ENCODE peak calls at places on chromosome 17, in four cellular contexts. D is fibroblast of pulmonary artery, Z is ELR, U is hepatic stellate cell. S is an unnamed sample.

GRCh38 chr17:37828313-37829124 is 83.7 kb upstream of the HNF1B start:
- DNase-seq in D (peak), Z (peak), U (no peak), S (peak)

GRCh38 chr17:4986403-4986802 is 1.1 kb downstream of the CAMTA2 start:
- DNase-seq in Z (peak), D (no peak), U (no peak), S (peak)

GRCh38 chr17:6981426-6981825 is 14.4 kb upstream of the ALOX12 start:
- DNase-seq in D (no peak), U (no peak), Z (no peak), S (no peak)

GRCh38 chr17:55038291-55038690 is 69.7 kb downstream of the STXBP4 start:
- DNase-seq in Z (peak), D (no peak), U (no peak), S (no peak)

GRCh38 chr17:38750312-38751121 is 2.0 kb upstream of the PSMB3 start:
- DNase-seq in D (no peak), U (no peak), Z (peak), S (no peak)

GRCh38 chr17:58089111-58089510 is 5.9 kb downstream of the DYNLL2 start:
- DNase-seq in D (no peak), Z (no peak), U (no peak), S (no peak)

GRCh38 chr17:20975566-20975965 is 67.2 kb downstream of the USP22 start:
- DNase-seq in U (no peak), D (no peak), Z (peak), S (peak)

GRCh38 chr17:18040287-18040858 is 1.2 kb downstream of the GID4 start:
- DNase-seq in U (no peak), Z (peak), D (no peak), S (no peak)

GRCh38 chr17:41500131-41500911 is 5.1 kb downstream of the KRT13 start:
- DNase-seq in Z (peak), U (peak), D (peak), S (peak)

GRCh38 chr17:4074831-4075495 is 67.9 kb downstream of the ZZEF1 start:
- DNase-seq in U (peak), D (peak), Z (peak), S (peak)

GRCh38 chr17:28072935-28073533 is 30.6 kb downstream of the NLK start:
- DNase-seq in D (no peak), U (no peak), Z (no peak), S (no peak)

GRCh38 chr17:50421308-50422031 is 4.5 kb upstream of the ACSF2 start:
- DNase-seq in Z (no peak), U (peak), D (peak), S (no peak)

GRCh38 chr17:63686138-63686685 is 13.7 kb downstream of the LIMD2 start:
- DNase-seq in Z (no peak), D (no peak), U (no peak), S (no peak)

GRCh38 chr17:50693041-50693682 is 14.6 kb downstream of the ANKRD40 start:
- DNase-seq in Z (peak), D (no peak), U (peak), S (no peak)

GRCh38 chr17:44356241-44356640 is 7.4 kb downstream of the FAM171A2 start:
- DNase-seq in U (no peak), D (no peak), Z (no peak), S (no peak)

GRCh38 chr17:3935825-3936355 is 19.6 kb upstream of the P2RX1 start:
- DNase-seq in D (peak), Z (peak), U (peak), S (peak)

GRCh38 chr17:29504711-29505110 is 62.1 kb downstream of the ABHD15 start:
- DNase-seq in Z (no peak), U (no peak), D (peak), S (peak)

GRCh38 chr17:82080048-82080788 is 14.6 kb upstream of the DUS1L start:
- DNase-seq in D (no peak), Z (no peak), U (no peak), S (no peak)

GRCh38 chr17:416293-417206 is 63.9 kb upstream of the RPH3AL start:
- DNase-seq in D (no peak), U (no peak), Z (no peak), S (no peak)

GRCh38 chr17:58335779-58336455 is 7.3 kb upstream of the TSPOAP1 start:
- DNase-seq in U (no peak), D (no peak), Z (peak), S (no peak)

GRCh38 chr17:67531291-67531690 is 154.2 kb downstream of the PITPNC1 start:
- DNase-seq in D (peak), U (peak), Z (no peak), S (no peak)

GRCh38 chr17:7241047-7241733 is 1.1 kb downstream of the GABARAP start:
- DNase-seq in D (no peak), Z (no peak), U (no peak), S (no peak)

GRCh38 chr17:76385892-76386786 is 1.7 kb downstream of the SPHK1 start:
- DNase-seq in Z (peak), U (peak), D (peak), S (peak)

GRCh38 chr17:9003355-9004131 is 17.8 kb upstream of the NTN1 start:
- DNase-seq in Z (no peak), U (no peak), D (no peak), S (no peak)

GRCh38 chr17:15157051-15157450 is 108.1 kb downstream of the PMP22 start:
- DNase-seq in U (peak), Z (peak), D (peak), S (peak)

GRCh38 chr17:21352221-21352980 is 23.8 kb upstream of the KCNJ12 start:
- DNase-seq in D (no peak), U (no peak), Z (no peak), S (no peak)

S was measured in fibroblast of mammary gland.